ENCODE peak calls at places on chromosomes 7 and 10, in four cellular contexts. One of them, this sample, is unnamed.

GRCh38 chr7:127690806-127691205 is 38.8 kb downstream of the SND1 start:
- DNase-seq in fibroblast of mammary gland: no peak
- DNase-seq in fibroblast of pulmonary artery: no peak
- DNase-seq in upper lobe of left lung: no peak
- DNase-seq in this sample: no peak

GRCh38 chr10:47369251-47369894 is 14.7 kb downstream of the ZNF488 start:
- DNase-seq in fibroblast of mammary gland: no peak
- DNase-seq in fibroblast of pulmonary artery: no peak
- DNase-seq in upper lobe of left lung: no peak
- DNase-seq in this sample: peak

GRCh38 chr10:49052069-49052468 is 63.3 kb downstream of the VSTM4 start:
- DNase-seq in fibroblast of pulmonary artery: no peak
- DNase-seq in fibroblast of mammary gland: no peak
- DNase-seq in upper lobe of left lung: no peak
- DNase-seq in this sample: no peak

GRCh38 chr7:39624935-39625694 is 1.7 kb downstream of the RALA start:
- DNase-seq in fibroblast of mammary gland: peak
- DNase-seq in fibroblast of pulmonary artery: peak
- DNase-seq in upper lobe of left lung: no peak
- DNase-seq in this sample: no peak

GRCh38 chr7:50610521-50611277 is 45.5 kb upstream of the DDC start:
- DNase-seq in upper lobe of left lung: no peak
- DNase-seq in fibroblast of mammary gland: peak
- DNase-seq in fibroblast of pulmonary artery: peak
- DNase-seq in this sample: no peak

GRCh38 chr7:134182078-134182477 is 54.9 kb downstream of the LRGUK start:
- DNase-seq in fibroblast of pulmonary artery: no peak
- DNase-seq in upper lobe of left lung: no peak
- DNase-seq in fibroblast of mammary gland: no peak
- DNase-seq in this sample: no peak

GRCh38 chr7:28231181-28231580 is 50.6 kb upstream of the JAZF1 start:
- DNase-seq in fibroblast of mammary gland: no peak
- DNase-seq in fibroblast of pulmonary artery: no peak
- DNase-seq in upper lobe of left lung: no peak
- DNase-seq in this sample: no peak

GRCh38 chr7:134619627-134620331 is 26.9 kb upstream of the BPGM start:
- DNase-seq in upper lobe of left lung: no peak
- DNase-seq in fibroblast of mammary gland: peak
- DNase-seq in fibroblast of pulmonary artery: peak
- DNase-seq in this sample: no peak

GRCh38 chr7:18961997-18962396 is 155.4 kb downstream of the TWIST1 start:
- DNase-seq in fibroblast of mammary gland: peak
- DNase-seq in upper lobe of left lung: no peak
- DNase-seq in fibroblast of pulmonary artery: peak
- DNase-seq in this sample: no peak

GRCh38 chr7:123494193-123494796 is 40.1 kb downstream of the IQUB start:
- DNase-seq in fibroblast of mammary gland: peak
- DNase-seq in upper lobe of left lung: no peak
- DNase-seq in fibroblast of pulmonary artery: peak
- DNase-seq in this sample: no peak

GRCh38 chr7:132933076-132933466 is 148.8 kb downstream of the CHCHD3 start:
- DNase-seq in fibroblast of mammary gland: peak
- DNase-seq in upper lobe of left lung: no peak
- DNase-seq in fibroblast of pulmonary artery: peak
- DNase-seq in this sample: no peak

GRCh38 chr7:103752995-103753394 is 236.5 kb downstream of the RELN start:
- DNase-seq in upper lobe of left lung: no peak
- DNase-seq in fibroblast of pulmonary artery: peak
- DNase-seq in fibroblast of mammary gland: peak
- DNase-seq in this sample: no peak

GRCh38 chr10:132535065-132535651 is 2.4 kb upstream of the INPP5A start:
- DNase-seq in fibroblast of pulmonary artery: no peak
- DNase-seq in upper lobe of left lung: peak
- DNase-seq in fibroblast of mammary gland: no peak
- DNase-seq in this sample: no peak

DNA sequence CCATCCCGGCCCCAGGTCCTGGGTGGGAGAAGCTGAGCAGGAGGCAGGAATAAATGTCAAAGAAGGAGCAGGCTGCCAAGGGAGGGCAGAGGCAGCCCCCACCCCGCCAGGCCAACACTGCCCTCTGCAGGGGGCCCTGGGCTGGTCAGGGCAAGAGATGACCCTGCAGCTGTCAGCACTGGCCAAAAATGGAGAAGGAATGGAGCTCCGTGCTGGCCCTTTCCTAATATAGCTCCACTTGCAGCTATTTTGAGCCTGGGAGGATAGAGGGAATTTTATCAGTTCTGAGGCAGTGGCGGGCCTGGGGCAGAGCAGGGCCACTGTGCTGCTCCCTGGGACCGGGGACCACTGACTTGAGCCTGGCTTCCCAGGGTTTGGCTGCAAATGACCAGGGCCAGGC is 16.0 kb downstream of the LDB3 start:
- DNase-seq in fibroblast of pulmonary artery: peak
- DNase-seq in upper lobe of left lung: no peak
- DNase-seq in fibroblast of mammary gland: no peak
- DNase-seq in this sample: no peak
- TF ChIP-seq CTCF in fibroblast of pulmonary artery: peak
- TF ChIP-seq CTCF in upper lobe of left lung: peak
- TF ChIP-seq CTCF in fibroblast of mammary gland: no peak
- TF ChIP-seq CTCF in this sample: no peak

GRCh38 chr10:109953745-109954144 is 30.4 kb upstream of the XPNPEP1 start:
- DNase-seq in upper lobe of left lung: no peak
- DNase-seq in fibroblast of mammary gland: peak
- DNase-seq in fibroblast of pulmonary artery: peak
- DNase-seq in this sample: no peak
- TF ChIP-seq CTCF in upper lobe of left lung: no peak
- TF ChIP-seq CTCF in fibroblast of mammary gland: no peak
- TF ChIP-seq CTCF in fibroblast of pulmonary artery: no peak
- TF ChIP-seq CTCF in this sample: no peak

GRCh38 chr7:21023841-21024502 is 237.3 kb upstream of the SP8 start:
- DNase-seq in upper lobe of left lung: no peak
- DNase-seq in fibroblast of pulmonary artery: no peak
- DNase-seq in fibroblast of mammary gland: no peak
- DNase-seq in this sample: no peak
- TF ChIP-seq CTCF in upper lobe of left lung: no peak
- TF ChIP-seq CTCF in fibroblast of pulmonary artery: no peak
- TF ChIP-seq CTCF in fibroblast of mammary gland: no peak
- TF ChIP-seq CTCF in this sample: no peak

DNA sequence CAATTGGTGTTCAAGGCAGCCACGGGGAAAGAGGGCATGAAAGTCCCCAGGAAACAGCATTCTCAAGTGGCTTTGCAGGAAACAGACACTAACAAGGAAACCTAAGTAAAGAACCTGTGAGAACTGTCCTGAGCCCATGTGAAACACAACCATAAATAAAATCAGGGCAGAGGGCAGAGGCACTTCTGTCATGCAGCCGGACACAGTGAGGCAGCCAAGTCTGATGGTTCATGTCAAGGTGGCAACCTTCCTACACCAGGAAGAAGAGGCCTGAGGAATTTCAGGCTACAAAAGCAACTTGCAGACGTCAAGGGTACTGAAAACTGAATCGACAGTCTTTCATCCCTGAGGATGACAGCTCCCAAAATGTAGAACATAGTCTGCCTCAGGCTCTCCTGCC is 458.2 kb upstream of the NPVF start:
- DNase-seq in fibroblast of mammary gland: no peak
- DNase-seq in upper lobe of left lung: no peak
- DNase-seq in fibroblast of pulmonary artery: no peak
- DNase-seq in this sample: no peak
- TF ChIP-seq CTCF in fibroblast of mammary gland: no peak
- TF ChIP-seq CTCF in upper lobe of left lung: no peak
- TF ChIP-seq CTCF in fibroblast of pulmonary artery: no peak
- TF ChIP-seq CTCF in this sample: no peak

GRCh38 chr10:72044417-72045041 is 43.8 kb downstream of the SPOCK2 start:
- DNase-seq in upper lobe of left lung: no peak
- DNase-seq in fibroblast of pulmonary artery: no peak
- DNase-seq in fibroblast of mammary gland: no peak
- DNase-seq in this sample: no peak
- TF ChIP-seq CTCF in upper lobe of left lung: peak
- TF ChIP-seq CTCF in fibroblast of pulmonary artery: peak
- TF ChIP-seq CTCF in fibroblast of mammary gland: peak
- TF ChIP-seq CTCF in this sample: no peak

DNA sequence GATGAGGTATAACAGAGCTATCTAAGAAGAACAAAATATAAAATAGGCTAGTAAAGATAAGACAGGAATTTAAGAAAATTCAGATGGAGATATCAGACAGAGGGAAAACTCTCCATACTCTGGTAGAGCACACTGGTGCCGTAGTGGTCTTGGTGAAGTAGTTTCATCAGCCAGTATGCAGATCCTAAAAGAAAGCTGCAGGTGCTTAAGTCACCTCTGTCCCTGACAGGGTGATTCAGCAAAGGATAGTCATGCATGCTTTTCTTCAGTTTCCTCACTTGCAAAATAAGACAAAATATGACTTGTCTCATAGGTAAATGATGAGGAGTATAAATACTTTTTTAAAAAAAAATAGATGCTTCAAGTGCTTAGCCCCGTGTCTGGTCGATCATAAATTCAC is 794.9 kb downstream of the TNS3 start:
- DNase-seq in fibroblast of pulmonary artery: no peak
- DNase-seq in upper lobe of left lung: no peak
- DNase-seq in fibroblast of mammary gland: no peak
- DNase-seq in this sample: no peak
- TF ChIP-seq CTCF in fibroblast of pulmonary artery: no peak
- TF ChIP-seq CTCF in upper lobe of left lung: no peak
- TF ChIP-seq CTCF in fibroblast of mammary gland: no peak
- TF ChIP-seq CTCF in this sample: no peak

GRCh38 chr10:11880169-11881027 is 57.2 kb downstream of the PROSER2 start:
- DNase-seq in fibroblast of pulmonary artery: no peak
- DNase-seq in upper lobe of left lung: no peak
- DNase-seq in fibroblast of mammary gland: no peak
- DNase-seq in this sample: no peak
- TF ChIP-seq CTCF in fibroblast of pulmonary artery: no peak
- TF ChIP-seq CTCF in upper lobe of left lung: no peak
- TF ChIP-seq CTCF in fibroblast of mammary gland: no peak
- TF ChIP-seq CTCF in this sample: no peak

DNA sequence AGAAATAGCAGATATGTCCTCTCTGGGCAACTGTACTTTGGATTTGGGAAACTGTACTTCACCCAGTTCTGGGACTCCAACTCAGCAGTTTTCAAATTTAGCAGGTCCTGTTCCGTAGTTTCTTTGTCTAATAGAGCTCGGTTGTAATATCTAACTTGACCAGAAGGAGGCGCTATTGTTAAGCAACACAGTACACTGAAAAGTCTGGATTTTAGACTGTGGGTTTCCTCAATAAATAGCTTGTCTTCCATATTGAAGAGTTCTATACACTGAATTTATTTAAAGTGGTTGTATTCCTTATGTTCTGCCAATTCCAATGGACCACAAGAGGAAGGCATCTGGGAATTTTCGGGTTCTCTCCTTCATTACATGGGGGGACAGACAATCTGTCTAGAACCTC is 39.8 kb downstream of the ELFN1 start:
- DNase-seq in fibroblast of pulmonary artery: no peak
- DNase-seq in fibroblast of mammary gland: peak
- DNase-seq in upper lobe of left lung: no peak
- DNase-seq in this sample: no peak
- TF ChIP-seq CTCF in fibroblast of pulmonary artery: peak
- TF ChIP-seq CTCF in fibroblast of mammary gland: peak
- TF ChIP-seq CTCF in upper lobe of left lung: no peak
- TF ChIP-seq CTCF in this sample: peak